ENCODE peak calls at places on chromosomes 6 and 20, in five cellular contexts. D is ELR; U is activated CD4-positive, CD25-positive, alpha-beta regulatory T cell treated with anti-CD3 and anti-CD28 coated beads, Interleukin-2, amount 50 U/mL, for 72 hours; J is GM10248; K is stimulated activated CD8-positive, alpha-beta memory T cell treated with anti-CD3 and anti-CD28 coated beads, Interleukin-15, amount 100 ng/mL, for 48 hours. F is an unnamed sample.

GRCh38 chr6:137033828-137034227 is 10.9 kb downstream of the IL20RA start:
- DNase-seq in D (peak), U (peak), K (peak), J (peak), F (no peak)

GRCh38 chr6:125095501-125096301 is 57.9 kb upstream of the TPD52L1 start:
- DNase-seq in J (no peak), K (no peak), U (no peak), D (peak), F (no peak)

GRCh38 chr6:159919011-159919511 is 28.3 kb downstream of the MAS1 start:
- DNase-seq in D (peak), K (no peak), U (no peak), J (no peak), F (no peak)

GRCh38 chr6:15950962-15951569 is 177.8 kb upstream of the MYLIP start:
- DNase-seq in J (no peak), K (no peak), U (no peak), D (no peak), F (no peak)

GRCh38 chr6:45920819-45921511 is 94.7 kb downstream of the CLIC5 start:
- DNase-seq in J (peak), U (no peak), D (peak), K (no peak), F (no peak)

GRCh38 chr20:33279261-33279910 is 3.6 kb upstream of the BPIFB1 start:
- DNase-seq in U (no peak), J (no peak), K (no peak), D (no peak), F (no peak)

GRCh38 chr6:170405311-170405975 is 98.9 kb downstream of the FAM120B start:
- DNase-seq in J (no peak), D (peak), U (no peak), K (no peak), F (no peak)

GRCh38 chr20:49887251-49887827 is 28.0 kb downstream of the SPATA2 start:
- DNase-seq in K (no peak), U (no peak), D (peak), J (no peak), F (no peak)